ENCODE peak calls at places on chromosomes 13 and 19, in four cellular contexts. C is GM06990, J is hepatocyte, L is tibial nerve. D is an unnamed sample.

GRCh38 chr19:14033946-14034345 is 2.4 kb downstream of the IL27RA start:
- DNase-seq in L (no peak), J (no peak), C (no peak), D (no peak)

GRCh38 chr13:99087954-99088491 is 110.2 kb upstream of the DOCK9 start:
- DNase-seq in C (no peak), J (peak; percentile 40), L (no peak), D (no peak)

GRCh38 chr19:4375164-4375619 is 25.2 kb downstream of the SH3GL1 start:
- DNase-seq in J (peak; percentile 85), C (no peak), L (no peak), D (peak; percentile 88)

GRCh38 chr13:61664821-61665705 is 249.4 kb upstream of the PCDH20 start:
- DNase-seq in J (peak; percentile 44), L (no peak), C (no peak), D (peak; percentile 55)

GRCh38 chr13:94249512-94249911 is 230.0 kb downstream of the DCT start:
- DNase-seq in J (no peak), L (no peak), C (no peak), D (peak; percentile 93)

GRCh38 chr19:32627714-32628253 is 46.8 kb downstream of the PDCD5 start:
- DNase-seq in J (no peak), C (no peak), L (no peak), D (no peak)

GRCh38 chr19:14116918-14117578 is 514 bp downstream of the PRKACA start:
- DNase-seq in C (no peak), J (peak; percentile 42), L (no peak), D (no peak)

GRCh38 chr19:56120371-56121179 is 520 bp downstream of the ZNF787 start:
- DNase-seq in J (peak; percentile 89), L (peak; percentile 28), C (peak; percentile 89), D (peak; percentile 82)

GRCh38 chr19:480016-480855 is 16.1 kb upstream of the MADCAM1 start:
- DNase-seq in J (peak; percentile 86), L (peak; percentile 62), C (no peak), D (peak; percentile 77)

GRCh38 chr13:63408227-63409202 is 1992.9 kb upstream of the PCDH20 start:
- DNase-seq in L (no peak), C (no peak), J (no peak), D (peak; percentile 60)

GRCh38 chr19:42313096-42313839 is at the start of gene TMEM145:
- DNase-seq in L (no peak), C (peak; percentile 69), J (peak; percentile 80), D (peak; percentile 78)

GRCh38 chr13:30196025-30196424 is 111.3 kb downstream of the KATNAL1 start:
- DNase-seq in L (no peak), C (no peak), J (no peak), D (peak; percentile 94)

GRCh38 chr19:13843104-13843921 is 33.6 kb upstream of the NANOS3 start:
- DNase-seq in J (peak; percentile 88), C (no peak), L (no peak), D (peak; percentile 84)

GRCh38 chr13:40345654-40346372 is 320.6 kb downstream of the FOXO1 start:
- DNase-seq in L (no peak), J (no peak), C (no peak), D (peak; percentile 20)

GRCh38 chr13:46676378-46676725 is 120.6 kb downstream of the ESD start:
- DNase-seq in L (no peak), C (no peak), J (no peak), D (no peak)
- H3K36me3 ChIP-seq in L (no peaks in the 10 kb centered on the region), C (peaks cover 3% of the 10 kb centered on the region), J (no peaks in the 10 kb centered on the region), D (no peaks in the 10 kb centered on the region)

DNA sequence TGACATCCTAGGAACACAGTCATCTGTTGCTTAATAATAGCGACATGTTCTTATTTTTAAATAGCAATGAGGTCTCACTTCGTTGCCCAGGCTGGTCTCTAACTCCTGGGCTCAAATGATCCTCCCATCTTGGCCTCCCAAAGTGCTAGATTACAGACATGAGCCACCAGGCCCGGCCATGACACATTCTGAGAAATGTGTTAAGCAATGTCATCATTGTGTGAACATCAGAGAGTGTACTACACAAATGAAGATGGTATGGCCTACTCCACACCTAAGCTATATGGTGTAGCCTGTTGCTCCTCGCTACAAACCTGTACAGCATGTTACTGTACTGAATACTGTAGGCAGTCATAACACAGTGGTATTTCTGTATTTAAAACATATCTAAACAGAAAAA is 24.6 kb upstream of the GARRE1 start:
- DNase-seq in C (no peak), L (no peak), J (no peak), D (no peak)
- H3K4me3 ChIP-seq in C (no peak overlapping the region), L (no peak overlapping the region), J (no peak overlapping the region), D (no peak overlapping the region)

DNA sequence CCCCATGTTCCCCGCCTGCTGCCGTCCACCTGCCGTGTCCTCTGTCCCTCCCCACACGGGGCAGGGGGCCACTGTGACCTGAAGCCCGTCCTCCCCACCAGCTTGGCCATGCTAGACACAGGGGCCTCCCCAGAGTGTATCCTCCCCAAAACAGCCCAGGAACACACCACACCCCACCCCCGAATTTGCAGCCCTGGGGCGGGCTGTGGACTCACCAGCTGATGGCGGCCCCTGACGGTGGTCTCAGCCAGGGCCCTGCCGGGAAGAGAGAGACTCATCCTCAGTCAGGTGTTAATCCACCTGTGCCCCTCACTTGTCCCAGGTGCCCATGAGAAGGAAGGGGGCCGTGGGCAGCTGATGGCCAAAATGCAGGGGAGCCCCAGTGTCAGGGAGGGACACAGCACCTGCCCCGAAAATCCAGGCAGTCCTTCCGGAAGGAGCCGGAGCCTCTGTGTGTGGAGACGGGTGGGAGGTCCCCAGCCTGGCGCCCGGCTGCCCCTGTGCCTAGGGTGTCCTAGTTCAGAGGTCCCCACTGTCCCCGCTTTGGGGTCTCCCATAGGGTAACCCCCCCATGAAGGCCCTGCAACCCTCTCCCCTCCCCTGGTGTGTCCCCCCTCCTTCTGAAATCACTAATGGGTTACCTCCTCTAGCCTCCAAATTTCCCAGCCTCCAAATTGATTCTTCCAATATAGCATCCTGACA is 39.3 kb upstream of the TCF3 start:
- DNase-seq in C (no peak), J (no peak), L (no peak), D (no peak)
- H3K36me3 ChIP-seq in C (no peaks in the 10 kb centered on the region), J (no peaks in the 10 kb centered on the region), L (no peaks in the 10 kb centered on the region), D (no peaks in the 10 kb centered on the region)

GRCh38 chr13:36130168-36130541 is 1.0 kb downstream of the DCLK1 start:
- DNase-seq in J (no peak), L (no peak), C (no peak), D (no peak)
- H3K4me3 ChIP-seq in J (no peak overlapping the region), L (peak overlapping the region; percentile 60), C (no peak overlapping the region), D (no peak overlapping the region)

DNA sequence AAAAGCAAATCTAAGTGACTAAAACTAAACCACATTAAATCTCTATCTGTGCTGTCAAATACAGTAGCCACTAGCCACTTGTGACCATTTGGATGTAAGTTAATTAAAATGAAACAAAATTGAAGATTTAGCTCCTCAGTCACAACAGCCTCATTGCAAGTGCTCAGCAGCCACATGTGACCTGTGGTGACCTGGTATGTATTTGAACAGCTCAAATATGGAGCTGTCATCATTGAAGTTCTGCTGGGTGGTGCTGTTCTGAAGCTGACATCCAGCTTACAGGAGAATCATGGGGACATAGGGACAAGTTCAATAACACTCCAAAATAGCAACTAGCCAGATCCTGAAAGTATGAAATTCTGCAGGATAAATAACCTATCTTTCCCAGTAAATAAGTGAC is 27.2 kb downstream of the FCGBP start:
- DNase-seq in L (no peak), J (no peak), C (no peak), D (no peak)
- H3K36me3 ChIP-seq in L (no peaks in the 10 kb centered on the region), J (no peaks in the 10 kb centered on the region), C (no peaks in the 10 kb centered on the region), D (no peaks in the 10 kb centered on the region)

GRCh38 chr13:113109151-113110047 is 3.8 kb downstream of the F7 start:
- DNase-seq in C (no peak), L (no peak), J (no peak), D (no peak)
- H3K4me3 ChIP-seq in C (no peak overlapping the region), L (no peak overlapping the region), J (no peak overlapping the region), D (no peak overlapping the region)

GRCh38 chr13:110271313-110271712 is 35.6 kb downstream of the COL4A1 start:
- DNase-seq in L (no peak), C (no peak), J (no peak), D (no peak)
- H3K36me3 ChIP-seq in L (peaks cover 4% of the 10 kb centered on the region), C (no peaks in the 10 kb centered on the region), J (no peaks in the 10 kb centered on the region), D (no peaks in the 10 kb centered on the region)